ENCODE peak calls at places on chromosomes 5 and 9, in seven cellular contexts. V is mesendoderm, T is HCT116, A is SK-N-SH, O is fibroblast of lung, H is hepatocyte, K is Karpas-422. U is an unnamed sample. For H3K4me1, the result is how much of the 10 kb centered on the place peaks cover.

GRCh38 chr5:94181940-94182339 is 436.5 kb downstream of the KIAA0825 start:
- DNase-seq in V (peak), T (peak), A (no peak), O (peak), H (peak), K (peak), U (no peak)

GRCh38 chr5:91219141-91219802 is 163.8 kb downstream of the ARRDC3 start:
- DNase-seq in V (no peak), T (no peak), A (no peak), O (peak), H (peak), K (no peak), U (no peak)

GRCh38 chr5:112006721-112007120 is 249.7 kb upstream of the NREP start:
- DNase-seq in V (no peak), T (no peak), A (no peak), O (peak), H (no peak), K (no peak), U (no peak)

GRCh38 chr5:61162832-61163567 is 732 bp upstream of the SMIM15 start:
- DNase-seq in V (peak), T (no peak), A (peak), O (peak), H (no peak), K (no peak), U (no peak)

GRCh38 chr5:32785639-32786216 is 74.6 kb downstream of the NPR3 start:
- DNase-seq in V (peak), T (peak), A (no peak), O (peak), H (no peak), K (no peak), U (no peak)

GRCh38 chr5:170783498-170784247 is at the start of gene GABRP:
- DNase-seq in V (no peak), T (no peak), A (peak), O (no peak), H (peak), K (no peak), U (no peak)

GRCh38 chr5:20615888-20616563 is 628.0 kb upstream of the CDH18 start:
- DNase-seq in V (no peak), T (no peak), A (no peak), O (no peak), H (no peak), K (no peak), U (no peak)

GRCh38 chr9:4073371-4073770 is 226.5 kb downstream of the GLIS3 start:
- DNase-seq in V (peak), T (peak), A (no peak), O (no peak), H (no peak), K (peak), U (no peak)

GRCh38 chr5:113293613-113294340 is 141.0 kb downstream of the TSSK1B start:
- DNase-seq in V (peak), T (no peak), A (peak), O (peak), H (peak), K (peak), U (no peak)

GRCh38 chr5:167513383-167513782 is 778.1 kb upstream of the WWC1 start:
- DNase-seq in V (no peak), T (no peak), A (peak), O (no peak), H (no peak), K (no peak), U (no peak)

GRCh38 chr5:176553260-176554085 is 4.3 kb downstream of the CDHR2 start:
- DNase-seq in V (no peak), T (peak), A (no peak), O (no peak), H (peak), K (no peak), U (no peak)

GRCh38 chr5:111680737-111681413 is 76.1 kb downstream of the NREP start:
- DNase-seq in V (no peak), T (peak), A (peak), O (peak), H (peak), K (no peak), U (no peak)

GRCh38 chr9:36034234-36034633 is 2.5 kb upstream of the RECK start:
- DNase-seq in V (no peak), T (no peak), A (no peak), O (no peak), H (no peak), K (no peak), U (no peak)

GRCh38 chr5:124467745-124468144 is 278.7 kb downstream of the ZNF608 start:
- DNase-seq in V (no peak), T (no peak), A (no peak), O (no peak), H (no peak), K (no peak), U (no peak)

GRCh38 chr5:124474821-124475220 is 271.6 kb downstream of the ZNF608 start:
- DNase-seq in V (no peak), T (no peak), A (no peak), O (peak), H (no peak), K (no peak), U (no peak)

GRCh38 chr5:124463840-124464239 is 282.6 kb downstream of the ZNF608 start:
- DNase-seq in V (no peak), T (no peak), A (no peak), O (no peak), H (no peak), K (no peak), U (no peak)

DNA sequence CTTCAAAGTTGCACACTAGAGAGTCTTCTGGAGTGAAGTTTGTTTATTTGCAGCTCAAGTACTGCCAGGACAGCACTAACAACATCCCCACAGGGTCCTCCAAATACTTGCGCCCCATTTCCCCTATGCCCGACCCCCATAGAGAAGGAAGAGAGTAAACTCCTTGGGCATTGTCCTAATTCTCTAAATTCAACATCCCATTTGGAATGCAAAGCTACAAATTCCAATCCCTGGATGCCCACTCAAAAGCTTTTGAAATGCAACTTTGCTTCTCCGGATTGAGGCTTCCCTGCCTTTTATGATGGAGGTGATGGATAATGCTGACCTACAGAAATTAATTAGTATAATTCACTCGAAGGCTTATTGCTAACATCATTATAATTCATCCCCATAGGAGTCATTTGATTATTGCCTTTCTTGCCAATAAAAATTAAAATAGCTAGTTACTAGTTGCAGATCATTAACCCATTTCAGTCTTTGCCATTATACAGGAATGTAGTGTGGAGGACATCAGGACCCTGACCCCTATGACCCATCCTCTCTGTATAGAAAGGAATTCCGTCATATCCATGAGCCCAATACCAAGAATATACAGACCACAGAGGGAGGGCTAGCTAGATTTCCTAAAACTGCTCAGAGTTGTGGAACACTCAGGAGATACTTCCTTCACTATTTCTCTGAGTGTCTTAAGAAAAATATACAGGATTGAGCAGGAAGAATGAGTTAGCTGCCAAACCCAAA is 277.6 kb downstream of the ZNF608 start:
- DNase-seq in V (peak), T (no peak), A (no peak), O (no peak), H (no peak), K (no peak), U (no peak)
- H3K4me3 ChIP-seq in V (no peak), T (no peak), A (no peak), O (no peak), H (no peak), K (no peak), U (no peak)

GRCh38 chr5:106525438-106525837 is 1145.3 kb downstream of the EFNA5 start:
- DNase-seq in V (no peak), T (no peak), A (no peak), O (no peak), H (no peak), K (no peak), U (no peak)

GRCh38 chr5:106530150-106530549 is 1140.6 kb downstream of the EFNA5 start:
- DNase-seq in V (no peak), T (no peak), A (no peak), O (peak), H (no peak), K (no peak), U (no peak)
- H3K4me2 ChIP-seq in V (no peak), T (no peak), A (no peak), O (no peak), H (no peak), K (no peak), U (no peak)

GRCh38 chr5:151130235-151130921 is 27.2 kb downstream of the ANXA6 start:
- DNase-seq in V (no peak), T (no peak), A (no peak), O (no peak), H (no peak), K (no peak), U (no peak)
- H3K4me1 ChIP-seq in V (under half), T (under half), A (under half), O (under half), H (under half), K (half or more), U (under half)

DNA sequence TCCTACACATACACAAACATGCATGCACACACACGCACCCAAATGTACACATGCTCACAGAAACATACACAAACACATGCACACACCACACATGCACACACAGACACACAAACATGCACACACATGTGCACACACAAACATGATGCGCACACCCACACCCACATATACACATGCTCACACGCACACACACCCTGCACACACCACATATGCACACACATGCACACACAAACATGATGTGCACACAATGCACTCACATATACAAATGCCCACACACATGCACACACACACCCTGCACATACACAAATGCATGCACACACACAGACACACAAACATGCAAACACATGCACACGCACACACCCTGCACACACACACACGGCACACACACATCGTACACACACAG is 7.3 kb upstream of the IER5L start:
- DNase-seq in V (no peak), T (no peak), A (no peak), O (no peak), H (no peak), K (no peak), U (no peak)
- H3K4me3 ChIP-seq in V (no peak), T (no peak), A (no peak), O (no peak), H (no peak), K (no peak), U (no peak)

GRCh38 chr5:53681079-53681478 is 120.6 kb downstream of the NDUFS4 start:
- DNase-seq in V (no peak), T (no peak), A (no peak), O (no peak), H (no peak), K (no peak), U (no peak)
- H3K4me2 ChIP-seq in V (no peak), T (no peak), A (no peak), O (no peak), H (no peak), K (no peak), U (no peak)

GRCh38 chr5:83007755-83008154 is 69.4 kb downstream of the TMEM167A start:
- DNase-seq in V (no peak), T (no peak), A (no peak), O (no peak), H (no peak), K (no peak), U (no peak)
- H3K4me1 ChIP-seq in V (under half), T (under half), A (under half), O (under half), H (under half), K (under half), U (under half)

DNA sequence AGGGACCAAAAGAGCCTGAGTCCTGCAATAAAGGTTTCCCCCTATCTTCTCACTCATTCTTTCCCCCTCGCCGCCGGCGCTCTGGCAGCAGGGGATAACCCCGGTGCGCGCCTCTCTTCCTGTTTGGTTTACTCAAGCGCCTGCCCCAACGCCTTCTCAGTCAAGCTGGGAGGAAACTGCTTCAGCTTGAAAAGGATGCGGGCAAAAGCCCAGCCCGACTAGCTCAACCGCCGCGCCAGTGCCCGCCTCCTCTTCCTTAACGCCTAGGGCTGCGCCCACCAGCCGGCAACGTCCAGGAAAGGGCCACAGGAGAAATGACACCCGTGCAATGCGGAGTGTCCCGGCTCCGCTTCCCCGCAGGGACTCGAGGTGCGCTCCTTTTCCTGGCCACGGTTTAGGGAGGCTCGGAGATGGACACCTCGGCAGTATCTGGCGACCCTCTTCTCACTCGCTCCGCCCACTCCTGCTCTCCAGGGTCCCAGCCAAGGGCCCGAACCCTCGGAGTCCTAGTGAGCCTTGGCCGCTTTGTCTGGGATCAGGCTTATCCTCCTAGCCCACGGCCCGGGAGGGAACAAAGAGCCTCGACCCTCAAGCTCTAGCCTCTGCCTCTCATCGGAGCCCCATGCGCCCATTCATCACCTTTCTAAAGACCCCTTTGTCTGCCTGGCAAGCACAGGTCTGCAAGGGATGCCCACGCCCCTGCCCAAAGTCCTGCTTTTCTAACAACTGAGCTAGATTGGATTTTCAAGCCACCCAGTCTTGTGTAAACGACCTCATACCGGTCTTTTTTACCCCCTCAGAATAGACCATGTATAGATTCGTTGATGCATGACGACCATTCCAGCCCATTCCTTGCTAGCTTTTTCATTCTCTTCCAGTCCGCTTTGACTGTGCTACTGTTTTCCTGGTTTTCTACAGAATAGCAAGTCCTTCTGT is 2.0 kb downstream of the ST8SIA4 start:
- DNase-seq in V (peak), T (no peak), A (no peak), O (peak), H (peak), K (peak), U (peak)
- H3K4me3 ChIP-seq in V (peak), T (no peak), A (peak), O (peak), H (peak), K (peak), U (peak)

U was measured in DND-41.